ENCODE peak calls at places on chromosomes 4 and X, in ten cellular contexts. P, T, E, S, A, Q, J, Z, C and F are unnamed samples.

GRCh38 chr4:128517739-128518510 is 230.3 kb upstream of the PGRMC2 start:
- DNase-seq in C (no peak), P (peak; percentile 94), Q (peak; percentile 44), A (peak; percentile 31), E (peak; percentile 82), S (peak; percentile 56), Z (peak; percentile 21), T (no peak), J (no peak), F (peak; percentile 41)

GRCh38 chrX:48515842-48516241 is 5.8 kb upstream of the EBP start:
- DNase-seq in Q (no peak), Z (no peak), T (no peak), S (no peak), C (no peak), E (no peak), A (no peak), J (no peak), P (no peak), F (no peak)

GRCh38 chr4:92091335-92091734 is 212.4 kb upstream of the GRID2 start:
- DNase-seq in E (no peak), T (no peak), Q (no peak), P (no peak), Z (no peak), A (no peak), C (no peak), S (no peak), J (no peak), F (no peak)

GRCh38 chr4:74790652-74791051 is 3.7 kb downstream of the BTC start:
- DNase-seq in S (no peak), Z (no peak), Q (no peak), P (no peak), A (no peak), C (no peak), J (no peak), E (peak; percentile 74), T (no peak), F (no peak)

GRCh38 chr4:4991541-4992099 is 27.6 kb downstream of the CYTL1 start:
- DNase-seq in Z (no peak), Q (no peak), S (no peak), T (peak; percentile 60), J (no peak), P (no peak), C (no peak), A (no peak), E (peak; percentile 63), F (no peak)

GRCh38 chrX:1555370-1555769 is 18.4 kb upstream of the P2RY8 start:
- DNase-seq in J (no peak), S (no peak), E (peak; percentile 12), P (no peak), Q (peak; percentile 9), Z (no peak), A (no peak), C (no peak), T (no peak), F (no peak)

GRCh38 chrX:39162322-39162721 is 361.1 kb downstream of the MID1IP1 start:
- DNase-seq in J (peak; percentile 85), Q (no peak), E (no peak), T (no peak), Z (no peak), A (no peak), S (no peak), C (no peak), P (no peak), F (no peak)

GRCh38 chr4:182881928-182882327 is 35.3 kb downstream of the DCTD start:
- DNase-seq in A (peak; percentile 85), J (peak; percentile 50), S (no peak), E (peak; percentile 79), Z (no peak), T (no peak), C (no peak), P (no peak), Q (peak; percentile 85), F (no peak)

GRCh38 chrX:29478336-29479069 is 736.9 kb upstream of the MAGEB2 start:
- DNase-seq in Z (no peak), P (peak; percentile 51), J (no peak), Q (peak; percentile 26), C (no peak), E (no peak), S (peak; percentile 36), A (peak; percentile 56), T (no peak), F (peak; percentile 23)

GRCh38 chr4:114225462-114225861 is 246.0 kb upstream of the ARSJ start:
- DNase-seq in P (no peak), E (no peak), J (no peak), C (no peak), Z (no peak), A (peak; percentile 12), Q (no peak), T (no peak), S (no peak), F (no peak)

GRCh38 chrX:134512566-134512965 is 52.6 kb downstream of the HPRT1 start:
- DNase-seq in E (no peak), Q (no peak), P (no peak), S (peak; percentile 34), Z (no peak), A (no peak), T (no peak), J (no peak), C (no peak), F (no peak)

GRCh38 chr4:101279377-101279871 is 67.9 kb downstream of the PPP3CA start:
- DNase-seq in P (no peak), Z (no peak), T (no peak), J (no peak), A (peak; percentile 17), Q (no peak), C (no peak), S (no peak), E (peak; percentile 74), F (no peak)

GRCh38 chr4:169634975-169635374 is 14.6 kb downstream of the CLCN3 start:
- DNase-seq in Z (no peak), C (no peak), P (no peak), E (no peak), J (no peak), Q (no peak), S (no peak), A (no peak), T (no peak), F (no peak)

GRCh38 chr4:56655627-56656345 is 25.3 kb downstream of the HOPX start:
- DNase-seq in S (no peak), C (no peak), Z (no peak), J (peak; percentile 86), P (no peak), T (no peak), E (no peak), A (peak; percentile 84), Q (no peak), F (peak; percentile 15)

GRCh38 chrX:139044680-139045079 is 333.2 kb upstream of the FGF13 start:
- DNase-seq in C (no peak), A (no peak), T (no peak), S (no peak), Z (no peak), Q (no peak), P (no peak), E (no peak), J (no peak), F (no peak)

GRCh38 chrX:15447985-15448639 is 45.0 kb downstream of the PIR start:
- DNase-seq in A (no peak), C (no peak), E (no peak), J (no peak), T (no peak), Z (no peak), S (no peak), Q (no peak), P (no peak), F (no peak)

GRCh38 chr4:43399726-43400125 is 507.2 kb downstream of the GRXCR1 start:
- DNase-seq in P (no peak), E (no peak), Z (no peak), J (no peak), A (no peak), S (no peak), T (no peak), C (no peak), Q (no peak), F (no peak)

GRCh38 chr4:55080174-55080865 is 45.1 kb downstream of the KDR start:
- DNase-seq in Q (no peak), C (no peak), J (no peak), Z (no peak), T (peak; percentile 60), E (no peak), A (no peak), S (no peak), P (no peak), F (no peak)

GRCh38 chr4:22417408-22417807 is 98.5 kb downstream of the ADGRA3 start:
- DNase-seq in C (no peak), S (no peak), E (no peak), T (no peak), Z (no peak), A (no peak), Q (no peak), P (no peak), J (no peak), F (no peak)

GRCh38 chr4:85932371-85933305 is 427.2 kb downstream of the MAPK10 start:
- DNase-seq in S (no peak), J (peak; percentile 60), P (no peak), C (no peak), Z (no peak), E (no peak), T (no peak), Q (peak; percentile 40), A (no peak), F (no peak)

GRCh38 chr4:99362768-99363167 is 10.2 kb upstream of the ADH1C start:
- DNase-seq in C (no peak), A (no peak), T (no peak), J (no peak), S (no peak), E (no peak), Q (no peak), P (no peak), Z (no peak), F (no peak)

GRCh38 chr4:145132521-145133098 is 34.5 kb downstream of the ABCE1 start:
- DNase-seq in Q (no peak), T (no peak), E (no peak), A (no peak), J (no peak), S (no peak), Z (no peak), P (peak; percentile 53), C (no peak), F (peak; percentile 9)
- TF ChIP-seq POLR2AphosphoS5 in Q (no peak), T (no peak), E (no peak), A (no peak), J (no peak), S (no peak), Z (no peak), P (peak; percentile 41), C (no peak), F (peak; percentile 52)

GRCh38 chr4:152462047-152462446 is 73.8 kb downstream of the FBXW7 start:
- DNase-seq in Z (no peak), P (peak; percentile 64), A (no peak), T (no peak), J (no peak), Q (no peak), C (no peak), S (no peak), E (no peak), F (no peak)
- TF ChIP-seq POLR2AphosphoS5 in Z (no peak), P (no peak), A (no peak), T (no peak), J (no peak), Q (no peak), C (no peak), S (no peak), E (no peak), F (no peak)

GRCh38 chr4:3485011-3485881 is 22.1 kb downstream of the DOK7 start:
- DNase-seq in T (no peak), J (peak; percentile 83), S (no peak), C (no peak), Q (no peak), Z (no peak), A (no peak), P (no peak), E (no peak), F (no peak)
- TF ChIP-seq POLR2AphosphoS5 in T (no peak), J (no peak), S (no peak), C (no peak), Q (no peak), Z (no peak), A (no peak), P (no peak), E (no peak), F (no peak)

GRCh38 chr4:13627606-13628301 is at the start of gene BOD1L1:
- DNase-seq in A (peak; percentile 92), J (peak; percentile 96), C (peak; percentile 89), S (peak; percentile 85), Z (peak; percentile 82), E (peak; percentile 94), T (peak; percentile 95), Q (peak; percentile 91), P (peak; percentile 60), F (peak; percentile 65)
- TF ChIP-seq POLR2AphosphoS5 in A (peak; percentile 93), J (peak; percentile 96), C (peak; percentile 75), S (peak; percentile 97), Z (peak; percentile 98), E (peak; percentile 98), T (peak; percentile 98), Q (peak; percentile 98), P (peak; percentile 93), F (peak; percentile 89)